ENCODE peak calls at places on chromosomes 11 and 22, in nine cellular contexts. P, I, N, M, Q, J, D, F and H are unnamed samples.

GRCh38 chr11:36431429-36432092 is 78.5 kb downstream of the TRAF6 start:
- DNase-seq in M (no peak), F (peak), N (no peak), P (peak), D (no peak), Q (peak), I (peak), J (peak), H (peak)

GRCh38 chr11:66081505-66081904 is 11.4 kb downstream of the PACS1 start:
- DNase-seq in P (no peak), F (no peak), J (no peak), N (no peak), I (no peak), D (no peak), M (no peak), Q (peak), H (peak)

GRCh38 chr11:30868495-30869130 is 282.5 kb upstream of the MPPED2 start:
- DNase-seq in M (no peak), J (no peak), P (no peak), Q (no peak), I (no peak), N (no peak), D (peak), F (no peak), H (no peak)

GRCh38 chr11:16511109-16511806 is 154.9 kb upstream of the SOX6 start:
- DNase-seq in D (no peak), P (no peak), F (no peak), I (no peak), M (no peak), N (no peak), Q (no peak), J (no peak), H (no peak)

GRCh38 chr11:43989162-43989961 is 46.9 kb downstream of the C11orf96 start:
- DNase-seq in P (no peak), I (no peak), Q (peak), F (no peak), D (peak), N (no peak), J (no peak), M (no peak), H (no peak)

GRCh38 chr22:39478461-39478860 is 21.6 kb downstream of the MGAT3 start:
- DNase-seq in M (no peak), J (no peak), Q (no peak), P (no peak), F (no peak), N (peak), I (peak), D (no peak), H (peak)

GRCh38 chr11:18633256-18634139 is 644 bp downstream of the SPTY2D1 start:
- DNase-seq in M (peak), Q (no peak), F (no peak), N (no peak), P (no peak), I (no peak), J (no peak), D (peak), H (peak)

GRCh38 chr11:16226245-16226644 is 130.1 kb downstream of the SOX6 start:
- DNase-seq in M (no peak), F (peak), N (no peak), P (peak), Q (peak), D (peak), I (no peak), J (no peak), H (no peak)

GRCh38 chr11:129852125-129852740 is 36.6 kb downstream of the TMEM45B start:
- DNase-seq in M (no peak), Q (no peak), P (no peak), J (no peak), N (no peak), D (no peak), I (no peak), F (no peak), H (peak)

GRCh38 chr11:123235687-123236261 is 40.7 kb upstream of the CLMP start:
- DNase-seq in D (no peak), J (peak), F (no peak), P (no peak), Q (no peak), M (no peak), N (no peak), I (no peak), H (no peak)

GRCh38 chr11:66237867-66238266 is 30.6 kb upstream of the RAB1B start:
- DNase-seq in J (no peak), P (no peak), D (no peak), M (no peak), Q (no peak), F (no peak), N (no peak), I (no peak), H (no peak)

GRCh38 chr22:36029406-36029755 is 757 bp upstream of the RBFOX2 start:
- DNase-seq in P (no peak), M (no peak), N (no peak), Q (no peak), I (no peak), D (no peak), J (no peak), F (no peak), H (peak)

GRCh38 chr11:7576671-7577225 is 62.9 kb downstream of the PPFIBP2 start:
- DNase-seq in M (no peak), P (no peak), Q (peak), J (no peak), D (peak), F (no peak), I (no peak), N (no peak), H (no peak)

GRCh38 chr11:68930991-68931855 is 27.5 kb downstream of the IGHMBP2 start:
- DNase-seq in J (no peak), I (no peak), P (no peak), M (no peak), N (no peak), F (no peak), Q (no peak), D (no peak), H (no peak)

GRCh38 chr11:111059726-111060125 is 185.8 kb upstream of the POU2AF2 start:
- DNase-seq in I (no peak), Q (no peak), M (no peak), F (no peak), P (no peak), N (no peak), J (no peak), D (no peak), H (no peak)

GRCh38 chr11:88480217-88480616 is 142.7 kb upstream of the CTSC start:
- DNase-seq in N (no peak), M (no peak), P (no peak), Q (peak), I (no peak), F (no peak), J (no peak), D (no peak), H (no peak)

GRCh38 chr11:33211153-33211552 is 46.0 kb upstream of the HIPK3 start:
- DNase-seq in J (no peak), Q (no peak), M (no peak), D (no peak), N (no peak), I (no peak), P (no peak), F (no peak), H (peak)

GRCh38 chr11:99277281-99277680 is 256.5 kb downstream of the CNTN5 start:
- DNase-seq in F (no peak), N (no peak), D (no peak), J (no peak), Q (no peak), I (no peak), P (no peak), M (no peak), H (no peak)

GRCh38 chr22:48235744-48236143 is 1473.3 kb downstream of the TBC1D22A start:
- DNase-seq in P (no peak), F (no peak), N (peak), M (no peak), D (no peak), Q (no peak), I (no peak), J (no peak), H (no peak)

GRCh38 chr11:76795936-76796441 is 12.8 kb downstream of the TSKU start:
- DNase-seq in M (no peak), Q (no peak), F (no peak), N (no peak), J (no peak), I (no peak), D (no peak), P (no peak), H (no peak)

GRCh38 chr22:42317691-42318547 is 47.5 kb upstream of the TCF20 start:
- DNase-seq in P (no peak), J (no peak), F (no peak), Q (no peak), I (no peak), N (no peak), M (no peak), D (peak), H (no peak)

GRCh38 chr11:95688015-95688414 is 101.6 kb downstream of the FAM76B start:
- DNase-seq in I (no peak), Q (no peak), M (no peak), D (no peak), P (no peak), J (no peak), F (no peak), N (no peak), H (no peak)

GRCh38 chr22:37488337-37489135 is 2.4 kb upstream of the MFNG start:
- DNase-seq in I (no peak), F (peak), Q (no peak), P (no peak), M (no peak), J (no peak), N (no peak), D (no peak), H (no peak)

GRCh38 chr11:27718346-27718852 is 18.1 kb upstream of the BDNF start:
- DNase-seq in I (no peak), M (no peak), F (no peak), J (peak), N (peak), Q (peak), D (peak), P (peak), H (no peak)

GRCh38 chr22:18063311-18063710 is 14.5 kb upstream of the PEX26 start:
- DNase-seq in I (no peak), J (no peak), P (no peak), F (no peak), N (no peak), Q (no peak), D (no peak), M (no peak), H (no peak)

GRCh38 chr11:114354076-114354475 is 46.2 kb downstream of the C11orf71 start:
- DNase-seq in N (no peak), P (no peak), F (no peak), I (peak), J (no peak), M (no peak), D (no peak), Q (peak), H (no peak)

GRCh38 chr11:62922653-62923371 is 1.6 kb upstream of the CHRM1 start:
- DNase-seq in Q (no peak), N (peak), M (no peak), I (peak), F (no peak), D (no peak), P (peak), J (no peak), H (peak)

GRCh38 chr22:48369789-48370507 is 1457.7 kb downstream of the BRD1 start:
- DNase-seq in J (no peak), N (peak), I (no peak), Q (no peak), P (peak), F (peak), M (no peak), D (no peak), H (no peak)

GRCh38 chr11:65633390-65634139 is 4.3 kb upstream of the SIPA1 start:
- DNase-seq in P (no peak), Q (no peak), D (no peak), I (no peak), J (no peak), F (no peak), N (no peak), M (no peak), H (no peak)

GRCh38 chr11:119424276-119424675 is 1.3 kb upstream of the THY1 start:
- DNase-seq in N (no peak), F (no peak), I (no peak), J (no peak), M (no peak), P (no peak), Q (no peak), D (no peak), H (no peak)

GRCh38 chr11:119421941-119422504 is 949 bp downstream of the THY1 start:
- DNase-seq in I (no peak), M (no peak), J (no peak), F (no peak), N (no peak), Q (no peak), P (no peak), D (peak), H (no peak)

GRCh38 chr11:119421351-119421750 is 1.6 kb downstream of the THY1 start:
- DNase-seq in I (no peak), J (no peak), D (no peak), N (no peak), P (no peak), Q (no peak), M (no peak), F (no peak), H (no peak)

GRCh38 chr11:119423459-119424254 is 685 bp upstream of the THY1 start:
- DNase-seq in N (no peak), Q (no peak), M (no peak), F (no peak), J (no peak), I (no peak), D (no peak), P (no peak), H (no peak)

DNA sequence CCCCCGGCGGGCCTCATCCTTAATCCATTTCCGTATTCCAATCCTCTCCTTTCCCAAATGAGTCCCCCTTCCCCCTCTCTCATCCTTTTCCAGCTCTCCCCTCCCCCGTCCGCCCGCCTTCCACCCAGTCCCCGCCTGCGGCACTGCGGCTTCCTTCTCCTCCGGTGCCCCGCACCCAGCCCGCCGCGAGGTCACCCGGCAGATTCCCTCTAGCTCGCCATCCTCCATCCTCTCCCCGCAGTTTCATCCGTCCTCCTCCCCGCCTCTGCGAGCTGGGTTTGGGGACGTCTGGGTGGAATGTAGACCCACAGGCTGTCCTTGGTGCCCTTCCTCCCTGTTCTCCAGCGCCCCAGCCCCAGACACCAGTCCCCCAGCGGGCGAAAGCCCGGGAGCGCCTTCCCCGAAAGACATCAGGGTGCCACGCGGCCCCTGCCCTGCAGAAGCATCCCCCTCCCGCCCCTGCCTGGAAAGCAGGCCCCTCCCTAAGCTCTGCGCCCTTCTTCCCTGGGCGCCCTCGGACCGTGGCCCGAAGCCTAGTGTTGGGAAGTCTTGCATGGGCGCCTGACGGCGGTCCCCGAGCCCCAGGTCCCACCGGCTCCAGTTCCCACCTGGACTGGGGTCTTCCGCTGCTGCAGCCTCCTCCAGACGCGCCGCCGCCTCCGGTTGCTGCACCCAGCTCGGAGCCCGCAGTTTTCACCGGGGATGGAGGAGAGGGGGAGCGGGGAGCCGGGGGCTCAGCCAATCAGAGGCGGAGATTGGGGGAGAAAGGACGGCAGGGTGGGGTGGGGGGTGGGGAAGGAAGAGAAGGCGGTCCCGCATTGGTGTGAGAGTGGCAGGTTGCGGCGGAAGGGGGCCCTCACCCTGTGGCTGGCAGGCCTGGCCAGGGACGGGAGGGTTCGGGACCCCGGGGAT is at the start of gene THY1:
- DNase-seq in P (no peak), J (no peak), I (no peak), M (no peak), F (no peak), N (peak), Q (no peak), D (peak), H (no peak)
- H3K4me3 ChIP-seq in P (peak), J (no peak), I (no peak), M (peak), F (peak), N (peak), Q (no peak), D (peak), H (no peak)

DNA sequence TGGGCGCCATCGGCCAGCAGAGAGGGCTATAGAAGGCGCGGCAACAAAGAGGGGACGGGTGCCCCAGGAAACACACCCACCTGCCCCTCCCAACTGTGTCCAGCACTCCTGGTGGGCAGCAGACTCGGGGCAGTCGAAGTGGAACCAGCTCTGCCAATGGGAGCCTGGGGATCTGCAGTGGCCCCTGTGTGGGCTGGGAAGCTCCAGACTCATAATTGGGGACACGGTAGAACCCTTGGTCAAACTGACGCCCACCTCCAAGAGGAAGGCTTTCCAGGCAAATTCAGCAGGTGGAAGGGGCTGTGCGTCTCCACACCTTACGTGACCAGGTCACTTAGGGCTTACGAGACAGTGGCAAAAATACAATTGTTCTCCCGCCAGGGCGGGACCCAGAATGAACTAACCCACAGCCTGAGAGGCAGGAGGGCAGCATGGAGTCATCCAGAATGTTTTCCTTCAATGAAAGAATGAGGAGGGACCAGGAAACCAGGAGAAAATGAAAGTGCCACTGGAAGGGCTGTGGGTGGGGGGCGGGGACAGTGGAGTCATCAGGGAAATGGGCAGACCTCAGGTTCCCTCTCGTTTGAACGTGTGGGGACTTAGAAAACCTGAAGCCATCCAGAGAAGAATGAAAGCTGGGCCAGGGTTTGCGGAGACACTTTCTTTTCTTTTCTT is 53.2 kb upstream of the SHANK2 start:
- DNase-seq in F (no peak), I (no peak), N (peak), Q (no peak), P (no peak), M (no peak), D (no peak), J (no peak), H (no peak)
- TF ChIP-seq MAX in F (no peak), I (no peak), N (no peak), Q (no peak), P (no peak), M (no peak), D (no peak), J (no peak), H (no peak)

DNA sequence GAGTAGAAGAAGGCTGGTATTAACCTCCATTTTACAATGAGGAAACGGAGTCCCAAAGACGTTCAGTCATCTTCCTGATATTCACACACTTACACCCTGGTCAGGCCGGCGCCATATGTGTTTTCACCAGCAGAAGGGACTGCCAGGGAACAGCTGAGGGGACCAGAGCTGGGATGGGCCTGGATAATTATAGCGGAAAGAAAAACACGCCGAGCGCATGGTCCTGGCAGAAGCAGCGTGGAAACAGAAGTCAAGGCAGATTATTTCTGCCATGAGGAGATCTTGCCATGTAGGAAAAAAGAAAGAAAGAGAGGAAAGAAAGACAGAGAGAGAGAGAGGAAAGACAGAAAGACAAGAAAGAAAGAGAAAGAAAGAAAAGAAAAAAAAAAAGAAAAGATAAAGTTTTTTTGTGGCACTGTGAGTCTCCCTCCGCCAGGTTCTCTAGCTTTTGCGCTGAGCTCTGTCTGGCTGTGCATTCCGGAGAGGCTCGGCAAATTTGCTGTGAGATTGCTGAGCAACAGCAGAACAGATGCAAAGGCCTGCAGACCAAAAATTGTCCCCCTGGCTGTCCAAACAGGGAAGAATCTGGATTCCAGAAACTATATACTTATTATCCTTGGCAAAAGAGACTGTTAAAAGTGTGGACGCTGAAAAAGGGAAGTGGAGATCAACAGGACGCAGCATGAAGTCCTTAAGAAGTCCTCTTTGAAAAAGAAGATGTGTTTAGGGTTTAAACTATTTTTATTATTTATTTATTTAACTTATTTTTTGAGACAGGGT is 1.3 kb upstream of the UCP2 start:
- DNase-seq in F (no peak), P (no peak), J (no peak), N (no peak), Q (no peak), M (no peak), D (peak), I (no peak), H (peak)
- H3K4me3 ChIP-seq in F (peak), P (peak), J (peak), N (no peak), Q (peak), M (peak), D (peak), I (peak), H (peak)

GRCh38 chr11:59265735-59266134 is 53.0 kb upstream of the MPEG1 start:
- DNase-seq in M (no peak), Q (no peak), N (no peak), D (no peak), F (no peak), P (no peak), J (no peak), I (no peak), H (no peak)

GRCh38 chr11:59262419-59262818 is 49.7 kb upstream of the MPEG1 start:
- DNase-seq in F (no peak), I (no peak), P (no peak), D (no peak), Q (no peak), J (no peak), N (no peak), M (no peak), H (no peak)

GRCh38 chr11:59261150-59261549 is 48.4 kb upstream of the MPEG1 start:
- DNase-seq in N (no peak), D (no peak), Q (no peak), J (no peak), F (no peak), I (no peak), M (no peak), P (no peak), H (no peak)

GRCh38 chr11:59264736-59265135 is 52.0 kb upstream of the MPEG1 start:
- DNase-seq in D (no peak), P (no peak), M (no peak), Q (no peak), F (no peak), I (no peak), N (no peak), J (no peak), H (no peak)

DNA sequence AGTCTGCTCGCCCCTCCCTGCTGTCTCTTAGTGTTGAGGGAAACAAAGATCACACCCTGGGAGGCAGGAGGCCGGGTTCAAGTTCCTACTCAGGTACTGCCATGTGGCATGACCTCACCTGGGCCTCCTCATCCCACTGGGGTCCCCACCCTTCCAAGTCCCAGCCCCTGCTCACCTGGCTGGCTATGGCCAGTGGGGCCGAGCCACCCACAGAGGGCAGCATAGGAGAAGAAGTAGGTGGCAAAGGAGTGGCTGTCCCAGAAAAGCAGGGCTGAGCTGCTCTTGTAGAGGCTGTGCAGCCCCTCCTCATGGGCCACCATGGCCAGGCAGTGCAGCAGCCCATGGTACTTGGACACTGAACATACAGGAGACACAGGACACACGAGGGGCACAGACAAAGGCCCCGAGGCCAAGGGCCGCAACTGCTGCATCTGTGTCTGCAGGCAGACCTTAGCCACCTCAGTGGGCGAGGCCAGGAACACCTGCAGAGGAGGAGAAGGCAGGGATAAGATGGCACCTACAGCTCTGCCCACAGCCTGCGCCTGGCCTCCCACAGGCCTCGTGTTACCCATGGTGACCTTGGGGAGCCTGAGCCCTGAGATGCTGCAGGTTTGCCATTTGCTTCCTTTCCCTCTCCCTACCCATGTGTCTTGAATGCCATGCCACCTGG is 50.6 kb upstream of the MPEG1 start:
- DNase-seq in Q (no peak), I (no peak), P (no peak), J (peak), D (no peak), F (peak), N (peak), M (no peak), H (peak)
- TF ChIP-seq MAX in Q (no peak), I (no peak), P (no peak), J (no peak), D (no peak), F (no peak), N (no peak), M (no peak), H (no peak)